ENCODE peak calls at places on chromosomes 6 and 20, in six cellular contexts. K, V, Q, F, Z and S are unnamed samples.

GRCh38 chr20:34074101-34074760 is 37.8 kb downstream of the EIF2S2 start:
- DNase-seq in V (peak; percentile 61), K (no peak), F (no peak), Q (no peak), Z (no peak), S (no peak)

GRCh38 chr20:22180244-22180643 is 404.1 kb downstream of the FOXA2 start:
- DNase-seq in F (no peak), Z (no peak), Q (peak; percentile 54), V (peak; percentile 11), K (no peak), S (no peak)

GRCh38 chr20:45359069-45359405 is 3.9 kb upstream of the SYS1 start:
- DNase-seq in F (peak; percentile 88), Z (no peak), V (no peak), Q (no peak), K (no peak), S (no peak)

GRCh38 chr6:17653198-17653881 is 53.2 kb downstream of the FAM8A1 start:
- DNase-seq in Z (no peak), F (no peak), K (no peak), Q (no peak), V (no peak), S (no peak)

GRCh38 chr6:44712353-44713147 is 325.0 kb downstream of the CDC5L start:
- DNase-seq in V (no peak), Z (peak; percentile 37), F (no peak), Q (no peak), K (no peak), S (no peak)

GRCh38 chr6:142844065-142844755 is 100.8 kb downstream of the HIVEP2 start:
- DNase-seq in V (no peak), Q (no peak), Z (no peak), K (no peak), F (peak; percentile 74), S (no peak)

GRCh38 chr20:32078777-32079176 is 26.7 kb downstream of the HCK start:
- DNase-seq in Q (no peak), V (no peak), Z (no peak), K (no peak), F (no peak), S (no peak)

GRCh38 chr6:168417158-168417557 is 23.8 kb upstream of the SMOC2 start:
- DNase-seq in K (peak; percentile 70), Q (no peak), F (no peak), Z (no peak), V (no peak), S (no peak)

GRCh38 chr20:62174021-62174804 is 8.6 kb upstream of the MTG2 start:
- DNase-seq in K (peak; percentile 67), Z (no peak), Q (no peak), F (no peak), V (no peak), S (no peak)

GRCh38 chr20:53163486-53163885 is 191.3 kb downstream of the TSHZ2 start:
- DNase-seq in V (no peak), Q (no peak), K (no peak), F (peak; percentile 39), Z (no peak), S (no peak)

GRCh38 chr20:1644101-1644962 is 13.2 kb downstream of the SIRPG start:
- DNase-seq in Q (no peak), Z (no peak), V (no peak), F (no peak), K (no peak), S (no peak)

GRCh38 chr6:150008588-150008987 is 16.7 kb downstream of the RAET1L start:
- DNase-seq in Z (no peak), V (peak; percentile 62), K (peak; percentile 81), Q (no peak), F (no peak), S (no peak)

GRCh38 chr6:151018035-151018434 is 152.5 kb downstream of the MTHFD1L start:
- DNase-seq in Z (no peak), V (no peak), F (no peak), K (no peak), Q (no peak), S (no peak)

GRCh38 chr6:41428402-41428994 is 93.1 kb downstream of the NCR2 start:
- DNase-seq in K (no peak), F (no peak), Z (no peak), Q (no peak), V (no peak), S (no peak)

GRCh38 chr6:38184780-38185080 is 365.2 kb downstream of the ZFAND3 start:
- DNase-seq in V (no peak), K (no peak), Q (no peak), F (no peak), Z (no peak), S (no peak)

GRCh38 chr6:13614126-13614925 is 809 bp upstream of the NOL7 start:
- DNase-seq in F (peak; percentile 53), Z (peak; percentile 77), Q (peak; percentile 63), K (peak; percentile 90), V (peak; percentile 49), S (no peak)

GRCh38 chr6:119764927-119765681 is 415.5 kb upstream of the MAN1A1 start:
- DNase-seq in Q (no peak), Z (no peak), K (no peak), F (no peak), V (no peak), S (no peak)

GRCh38 chr6:42938987-42939809 is 9.9 kb downstream of the CNPY3 start:
- DNase-seq in K (no peak), V (no peak), Q (no peak), Z (no peak), F (no peak), S (no peak)

GRCh38 chr6:143183735-143184134 is 123.0 kb downstream of the AIG1 start:
- DNase-seq in Z (no peak), K (no peak), F (no peak), Q (no peak), V (no peak), S (no peak)

GRCh38 chr6:4655196-4656025 is 120.8 kb upstream of the CDYL start:
- DNase-seq in Q (no peak), Z (peak; percentile 20), F (no peak), V (no peak), K (no peak), S (no peak)

GRCh38 chr6:97865612-97866011 is 582.6 kb upstream of the MMS22L start:
- DNase-seq in Z (no peak), Q (no peak), V (peak; percentile 8), K (no peak), F (no peak), S (no peak)

GRCh38 chr20:60210779-60211617 is 252.8 kb downstream of the CDH26 start:
- DNase-seq in F (peak; percentile 68), Q (peak; percentile 84), K (no peak), V (peak; percentile 90), Z (peak; percentile 82), S (peak; percentile 63)

GRCh38 chr6:45586216-45587171 is 208.8 kb upstream of the SUPT3H start:
- DNase-seq in Q (no peak), Z (no peak), F (peak; percentile 26), K (peak; percentile 50), V (peak; percentile 33), S (no peak)

GRCh38 chr20:47456952-47457724 is 44.5 kb upstream of the NCOA3 start:
- DNase-seq in V (peak; percentile 85), Z (no peak), Q (no peak), K (no peak), F (peak; percentile 23), S (no peak)

GRCh38 chr6:154961141-154961540 is 34.0 kb upstream of the TIAM2 start:
- DNase-seq in V (no peak), Q (no peak), K (no peak), F (no peak), Z (no peak), S (no peak)

GRCh38 chr6:38131527-38131965 is 312.0 kb downstream of the ZFAND3 start:
- DNase-seq in Z (no peak), K (no peak), F (peak; percentile 97), Q (no peak), V (peak; percentile 13), S (no peak)

GRCh38 chr6:11320914-11321549 is 88.6 kb upstream of the NEDD9 start:
- DNase-seq in Z (no peak), F (no peak), K (no peak), Q (no peak), V (no peak), S (no peak)

GRCh38 chr6:163539101-163539762 is 124.7 kb downstream of the QKI start:
- DNase-seq in K (no peak), V (no peak), Z (no peak), Q (no peak), F (no peak), S (no peak)

GRCh38 chr6:81105998-81106397 is 646.5 kb downstream of the TENT5A start:
- DNase-seq in V (no peak), F (no peak), K (no peak), Q (no peak), Z (no peak), S (no peak)

GRCh38 chr6:158059108-158059507 is 77.4 kb downstream of the SYNJ2 start:
- DNase-seq in Q (no peak), F (no peak), Z (no peak), K (peak; percentile 76), V (no peak), S (no peak)

GRCh38 chr6:160259585-160259984 is 964 bp upstream of the SLC22A2 start:
- DNase-seq in V (no peak), Z (no peak), F (no peak), Q (no peak), K (no peak), S (no peak)

GRCh38 chr20:34052414-34052813 is 58.7 kb downstream of the RALY start:
- DNase-seq in Z (no peak), Q (no peak), F (no peak), K (no peak), V (no peak), S (no peak)

GRCh38 chr6:3797231-3798200 is 46.0 kb upstream of the PXDC1 start:
- DNase-seq in K (no peak), V (peak; percentile 80), F (peak; percentile 47), Q (no peak), Z (no peak), S (no peak)

GRCh38 chr6:21305827-21306469 is 287.6 kb upstream of the SOX4 start:
- DNase-seq in Z (no peak), V (peak; percentile 24), F (peak; percentile 93), Q (no peak), K (no peak), S (no peak)
- TF ChIP-seq CTCF in Z (peak; percentile 26), V (no peak), F (peak; percentile 30), Q (no peak), K (peak; percentile 31), S (no peak)

GRCh38 chr20:63777614-63778013 is 38.0 kb downstream of the SLC2A4RG start:
- DNase-seq in K (no peak), Z (no peak), F (no peak), Q (no peak), V (no peak), S (no peak)
- TF ChIP-seq CTCF in K (no peak), Z (no peak), F (no peak), Q (no peak), V (no peak), S (no peak)

DNA sequence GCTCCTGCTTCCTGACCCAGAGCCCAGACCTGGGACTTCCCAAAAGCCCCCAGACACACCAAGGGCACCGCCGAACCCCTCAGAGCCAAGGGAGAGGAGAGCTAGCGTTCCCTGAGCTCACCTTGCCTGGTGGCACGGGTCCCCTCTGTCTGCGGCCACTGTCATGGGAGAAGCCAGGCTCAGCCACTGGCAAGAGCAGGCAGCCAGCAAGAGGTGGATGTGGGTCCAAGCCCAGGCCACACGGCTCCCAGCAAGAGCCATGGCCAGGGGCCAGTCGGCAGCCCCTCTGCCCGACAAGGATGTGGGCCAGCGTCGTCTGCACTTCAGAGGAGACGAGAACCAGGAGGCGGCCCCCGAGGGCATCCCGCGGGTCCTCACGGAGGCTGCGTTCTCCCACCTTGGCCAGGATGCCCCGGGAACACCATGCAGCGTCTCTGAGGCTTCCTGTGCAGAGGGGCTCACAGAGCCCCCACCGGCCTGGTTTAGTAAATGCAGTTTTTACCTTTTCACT is 2.2 kb upstream of the PPDPF start:
- DNase-seq in K (peak; percentile 75), Z (no peak), F (no peak), V (no peak), Q (no peak), S (no peak)
- TF ChIP-seq CTCF in K (no peak), Z (peak; percentile 38), F (no peak), V (no peak), Q (no peak), S (no peak)

GRCh38 chr20:55004044-55004443 is 528.7 kb downstream of the DOK5 start:
- DNase-seq in Q (no peak), Z (no peak), F (no peak), V (no peak), K (no peak), S (no peak)
- TF ChIP-seq CTCF in Q (no peak), Z (no peak), F (no peak), V (no peak), K (no peak), S (no peak)